ENCODE peak calls at places on chromosomes 1 and 21, in nine cellular contexts. One of them, this sample, is unnamed.
A peak's percentile ranks its signal among the peaks of the same experiment; 100 is the strongest.

GRCh38 chr1:59124166-59124565 is 172.7 kb upstream of the FGGY start:
- DNase-seq in ovary: no peak
- DNase-seq in heart left ventricle: no peak
- DNase-seq in A549: no peak
- DNase-seq in IMR-90: peak; percentile 61
- DNase-seq in prostate gland: no peak
- DNase-seq in K562: no peak
- DNase-seq in vagina: no peak
- DNase-seq in tibial nerve: no peak
- DNase-seq in this sample: no peak

GRCh38 chr1:12065872-12066271 is 2.8 kb downstream of the TNFRSF8 start:
- DNase-seq in K562: no peak
- DNase-seq in A549: no peak
- DNase-seq in tibial nerve: no peak
- DNase-seq in prostate gland: no peak
- DNase-seq in vagina: no peak
- DNase-seq in ovary: no peak
- DNase-seq in IMR-90: no peak
- DNase-seq in heart left ventricle: no peak
- DNase-seq in this sample: no peak

GRCh38 chr1:7298749-7299151 is 472.3 kb upstream of the VAMP3 start:
- DNase-seq in vagina: peak; percentile 52
- DNase-seq in tibial nerve: no peak
- DNase-seq in IMR-90: peak; percentile 82
- DNase-seq in K562: no peak
- DNase-seq in heart left ventricle: no peak
- DNase-seq in prostate gland: no peak
- DNase-seq in A549: peak; percentile 86
- DNase-seq in ovary: no peak
- DNase-seq in this sample: no peak

GRCh38 chr1:56330400-56331026 is 248.8 kb downstream of the PLPP3 start:
- DNase-seq in heart left ventricle: no peak
- DNase-seq in vagina: no peak
- DNase-seq in tibial nerve: no peak
- DNase-seq in K562: no peak
- DNase-seq in IMR-90: peak; percentile 84
- DNase-seq in A549: no peak
- DNase-seq in prostate gland: no peak
- DNase-seq in ovary: no peak
- DNase-seq in this sample: no peak

GRCh38 chr1:201530741-201531521 is 8.0 kb upstream of the NAV1 start:
- DNase-seq in K562: peak; percentile 76
- DNase-seq in prostate gland: peak; percentile 57
- DNase-seq in tibial nerve: peak; percentile 84
- DNase-seq in ovary: peak; percentile 88
- DNase-seq in A549: peak; percentile 75
- DNase-seq in heart left ventricle: peak; percentile 89
- DNase-seq in vagina: peak; percentile 94
- DNase-seq in IMR-90: peak; percentile 83
- DNase-seq in this sample: peak; percentile 73

GRCh38 chr21:34889287-34889536 is 159.9 kb downstream of the RUNX1 start:
- DNase-seq in heart left ventricle: peak; percentile 32
- DNase-seq in prostate gland: peak; percentile 39
- DNase-seq in tibial nerve: no peak
- DNase-seq in A549: peak; percentile 66
- DNase-seq in K562: no peak
- DNase-seq in IMR-90: peak; percentile 74
- DNase-seq in ovary: peak; percentile 73
- DNase-seq in vagina: peak; percentile 86
- DNase-seq in this sample: peak; percentile 38

GRCh38 chr1:183103577-183103976 is 80.4 kb downstream of the LAMC1 start:
- DNase-seq in IMR-90: no peak
- DNase-seq in ovary: no peak
- DNase-seq in vagina: no peak
- DNase-seq in heart left ventricle: no peak
- DNase-seq in prostate gland: no peak
- DNase-seq in tibial nerve: no peak
- DNase-seq in K562: no peak
- DNase-seq in A549: no peak
- DNase-seq in this sample: no peak

GRCh38 chr21:15826147-15826780 is 96.5 kb downstream of the USP25 start:
- DNase-seq in heart left ventricle: peak; percentile 11
- DNase-seq in ovary: no peak
- DNase-seq in IMR-90: peak; percentile 54
- DNase-seq in tibial nerve: no peak
- DNase-seq in prostate gland: peak; percentile 29
- DNase-seq in K562: peak; percentile 18
- DNase-seq in A549: peak; percentile 73
- DNase-seq in vagina: no peak
- DNase-seq in this sample: no peak

GRCh38 chr1:165162671-165163241 is 193.8 kb downstream of the LMX1A start:
- DNase-seq in heart left ventricle: no peak
- DNase-seq in vagina: peak; percentile 75
- DNase-seq in tibial nerve: no peak
- DNase-seq in ovary: no peak
- DNase-seq in IMR-90: no peak
- DNase-seq in prostate gland: peak; percentile 81
- DNase-seq in K562: no peak
- DNase-seq in A549: no peak
- DNase-seq in this sample: no peak

GRCh38 chr1:42335809-42336518 is 929 bp upstream of the FOXJ3 start:
- DNase-seq in ovary: no peak
- DNase-seq in vagina: no peak
- DNase-seq in A549: peak; percentile 72
- DNase-seq in IMR-90: peak; percentile 45
- DNase-seq in prostate gland: no peak
- DNase-seq in heart left ventricle: no peak
- DNase-seq in K562: no peak
- DNase-seq in tibial nerve: no peak
- DNase-seq in this sample: peak; percentile 24

GRCh38 chr1:185152187-185152767 is 4.5 kb downstream of the TRMT1L start:
- DNase-seq in ovary: no peak
- DNase-seq in IMR-90: no peak
- DNase-seq in A549: no peak
- DNase-seq in prostate gland: no peak
- DNase-seq in vagina: no peak
- DNase-seq in K562: no peak
- DNase-seq in tibial nerve: no peak
- DNase-seq in heart left ventricle: no peak
- DNase-seq in this sample: no peak

GRCh38 chr1:53172751-53173498 is 23.7 kb upstream of the CPT2 start:
- DNase-seq in tibial nerve: no peak
- DNase-seq in ovary: no peak
- DNase-seq in K562: no peak
- DNase-seq in IMR-90: no peak
- DNase-seq in heart left ventricle: no peak
- DNase-seq in vagina: no peak
- DNase-seq in prostate gland: no peak
- DNase-seq in A549: peak; percentile 86
- DNase-seq in this sample: no peak

GRCh38 chr1:243930822-243931671 is 81.0 kb upstream of the AKT3 start:
- DNase-seq in K562: no peak
- DNase-seq in heart left ventricle: no peak
- DNase-seq in ovary: no peak
- DNase-seq in tibial nerve: no peak
- DNase-seq in vagina: no peak
- DNase-seq in prostate gland: no peak
- DNase-seq in A549: no peak
- DNase-seq in IMR-90: no peak
- DNase-seq in this sample: no peak

GRCh38 chr1:230790026-230790425 is 42.8 kb downstream of the CAPN9 start:
- DNase-seq in A549: no peak
- DNase-seq in heart left ventricle: no peak
- DNase-seq in prostate gland: no peak
- DNase-seq in vagina: peak; percentile 32
- DNase-seq in IMR-90: no peak
- DNase-seq in tibial nerve: no peak
- DNase-seq in ovary: no peak
- DNase-seq in K562: no peak
- DNase-seq in this sample: no peak

DNA sequence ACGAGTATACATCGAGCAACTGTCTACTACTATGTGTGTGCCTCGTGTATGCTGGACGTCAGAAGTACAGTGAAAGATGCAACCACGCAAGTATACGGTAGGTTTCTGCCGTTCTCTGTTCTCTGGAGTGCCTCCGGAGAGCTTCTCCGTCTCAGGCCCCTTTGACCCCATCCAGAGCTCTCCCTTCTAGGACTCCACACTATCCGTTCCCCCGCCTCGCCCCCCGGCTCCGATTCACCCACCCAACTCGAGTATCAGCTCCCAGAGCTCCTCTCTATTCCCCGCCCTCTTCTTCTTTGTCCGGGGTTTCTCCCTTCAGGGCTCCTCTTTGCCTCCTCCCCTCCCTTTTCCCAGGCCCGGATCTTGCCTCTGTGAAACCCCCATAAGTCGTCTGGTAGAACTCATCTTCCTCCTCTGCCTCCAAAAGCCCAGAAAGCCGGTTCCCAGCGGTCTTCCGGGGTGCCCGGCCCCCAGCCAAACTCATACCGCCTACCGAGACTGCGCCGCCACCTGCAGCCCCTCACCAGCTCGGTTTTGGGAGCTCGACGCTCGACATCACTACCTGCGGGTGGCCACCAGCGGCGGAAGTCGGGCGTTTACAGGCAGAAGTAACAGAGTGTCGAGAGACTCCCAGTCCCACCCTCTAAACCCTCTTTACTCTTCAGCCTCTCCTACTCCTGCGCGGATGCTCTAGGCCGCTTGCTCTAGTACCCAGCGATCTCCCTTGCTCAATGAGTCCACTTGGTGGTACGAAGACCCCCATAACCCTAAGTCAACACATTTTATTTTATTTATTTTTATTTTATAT is at the start of gene VPS72:
- DNase-seq in tibial nerve: peak; percentile 70
- DNase-seq in vagina: no peak
- DNase-seq in K562: peak; percentile 91
- DNase-seq in A549: peak; percentile 93
- DNase-seq in prostate gland: peak; percentile 87
- DNase-seq in ovary: peak; percentile 85
- DNase-seq in heart left ventricle: peak; percentile 86
- DNase-seq in IMR-90: peak; percentile 88
- DNase-seq in this sample: peak; percentile 89
- TF ChIP-seq POLR2A in tibial nerve: peak; percentile 55
- TF ChIP-seq POLR2A in vagina: peak; percentile 42
- TF ChIP-seq POLR2A in K562: peak; percentile 91
- TF ChIP-seq POLR2A in A549: peak; percentile 75
- TF ChIP-seq POLR2A in prostate gland: peak; percentile 64
- TF ChIP-seq POLR2A in ovary: peak; percentile 43
- TF ChIP-seq POLR2A in heart left ventricle: no peak
- TF ChIP-seq POLR2A in IMR-90: peak; percentile 86
- TF ChIP-seq POLR2A in this sample: no peak

DNA sequence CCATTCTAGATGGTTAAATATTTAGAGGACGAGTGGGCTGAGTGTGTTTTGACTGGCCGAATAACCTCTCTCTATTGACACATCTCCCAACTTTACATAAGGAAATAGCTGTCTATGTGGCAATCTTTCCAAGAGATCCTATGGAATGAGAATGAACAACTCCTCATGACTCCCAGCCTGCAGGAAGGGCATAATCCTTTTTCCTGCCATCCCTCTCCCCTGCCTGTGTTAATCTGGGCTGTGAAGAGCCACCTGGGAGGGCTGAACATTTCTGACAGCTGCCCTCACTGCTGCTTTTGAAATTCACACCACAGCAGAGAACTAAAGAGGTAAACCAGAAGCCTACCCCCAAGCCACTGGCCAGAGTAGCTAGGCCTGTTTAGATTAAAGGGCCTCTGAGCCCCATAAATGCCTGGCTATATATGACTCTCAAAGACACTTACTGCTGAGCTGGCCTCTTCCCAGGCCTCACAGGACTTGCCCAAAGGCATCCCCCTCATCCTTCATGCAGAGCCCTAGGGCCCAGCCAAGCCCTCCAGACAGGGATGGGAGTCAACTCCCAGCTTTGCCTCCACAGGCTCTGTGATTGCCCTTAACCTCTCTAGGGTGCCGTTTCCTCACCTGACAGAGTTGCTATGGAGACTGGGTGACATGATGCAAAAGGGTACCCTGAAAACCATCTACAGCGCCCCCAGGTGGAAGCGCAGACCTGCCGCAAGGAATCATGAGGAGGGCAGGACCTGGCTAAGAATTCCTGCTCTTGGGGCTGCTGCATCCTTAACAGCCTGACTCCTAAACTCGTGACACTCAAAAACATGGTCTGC is 42.0 kb upstream of the LDLRAP1 start:
- DNase-seq in ovary: no peak
- DNase-seq in tibial nerve: no peak
- DNase-seq in vagina: no peak
- DNase-seq in IMR-90: peak; percentile 89
- DNase-seq in K562: peak; percentile 58
- DNase-seq in heart left ventricle: no peak
- DNase-seq in A549: peak; percentile 41
- DNase-seq in prostate gland: peak; percentile 47
- DNase-seq in this sample: no peak
- TF ChIP-seq POLR2A in ovary: no peak
- TF ChIP-seq POLR2A in tibial nerve: no peak
- TF ChIP-seq POLR2A in vagina: no peak
- TF ChIP-seq POLR2A in IMR-90: no peak
- TF ChIP-seq POLR2A in K562: no peak
- TF ChIP-seq POLR2A in heart left ventricle: no peak
- TF ChIP-seq POLR2A in A549: no peak
- TF ChIP-seq POLR2A in prostate gland: no peak
- TF ChIP-seq POLR2A in this sample: no peak

DNA sequence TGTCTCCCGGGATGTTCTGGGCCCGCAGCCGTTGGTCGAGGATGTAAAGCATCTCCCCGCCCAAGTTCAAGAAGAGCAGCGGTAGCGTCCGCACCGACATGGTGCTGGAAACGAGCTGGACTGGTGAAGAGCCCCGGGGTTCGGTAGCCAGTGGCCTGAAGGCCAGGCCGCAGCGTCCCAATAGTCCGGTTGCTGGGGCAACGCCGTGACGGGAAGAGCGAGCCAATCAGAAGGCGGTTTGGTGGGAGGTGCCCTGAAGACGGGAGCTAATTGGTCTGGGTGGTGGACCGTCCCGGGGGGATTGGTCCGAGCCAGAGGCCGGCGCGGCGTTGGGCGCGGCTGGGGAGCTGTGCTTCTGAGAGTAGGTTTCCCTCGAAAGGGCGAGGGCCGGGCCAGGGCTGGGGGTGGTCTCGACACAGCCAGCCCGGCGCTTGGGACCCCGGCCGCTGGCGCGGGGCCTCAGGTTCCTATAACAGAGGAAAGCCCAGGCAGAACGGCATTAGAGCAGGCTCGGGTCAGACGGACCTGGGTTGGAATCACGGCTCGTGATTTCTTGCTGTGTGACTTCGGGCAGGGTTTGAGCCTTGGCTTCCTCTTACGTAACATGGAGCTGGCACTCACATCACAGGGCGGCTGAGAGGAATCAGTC is at the start of gene OSCP1:
- DNase-seq in ovary: peak; percentile 98
- DNase-seq in A549: peak; percentile 94
- DNase-seq in tibial nerve: peak; percentile 97
- DNase-seq in heart left ventricle: peak; percentile 96
- DNase-seq in prostate gland: peak; percentile 96
- DNase-seq in vagina: peak; percentile 98
- DNase-seq in K562: no peak
- DNase-seq in IMR-90: peak; percentile 95
- DNase-seq in this sample: peak; percentile 99
- TF ChIP-seq POLR2A in ovary: peak; percentile 98
- TF ChIP-seq POLR2A in A549: peak; percentile 63
- TF ChIP-seq POLR2A in tibial nerve: peak; percentile 97
- TF ChIP-seq POLR2A in heart left ventricle: peak; percentile 6
- TF ChIP-seq POLR2A in prostate gland: peak; percentile 91
- TF ChIP-seq POLR2A in vagina: peak; percentile 93
- TF ChIP-seq POLR2A in K562: no peak
- TF ChIP-seq POLR2A in IMR-90: peak; percentile 93
- TF ChIP-seq POLR2A in this sample: peak; percentile 69

GRCh38 chr21:45262616-45263015 is 25.1 kb downstream of the POFUT2 start:
- DNase-seq in vagina: peak; percentile 77
- DNase-seq in heart left ventricle: no peak
- DNase-seq in A549: no peak
- DNase-seq in ovary: peak; percentile 30
- DNase-seq in tibial nerve: peak; percentile 11
- DNase-seq in K562: no peak
- DNase-seq in IMR-90: no peak
- DNase-seq in prostate gland: peak; percentile 3
- DNase-seq in this sample: no peak
- TF ChIP-seq POLR2A in vagina: no peak
- TF ChIP-seq POLR2A in heart left ventricle: no peak
- TF ChIP-seq POLR2A in A549: no peak
- TF ChIP-seq POLR2A in ovary: no peak
- TF ChIP-seq POLR2A in tibial nerve: no peak
- TF ChIP-seq POLR2A in K562: no peak
- TF ChIP-seq POLR2A in IMR-90: no peak
- TF ChIP-seq POLR2A in prostate gland: no peak
- TF ChIP-seq POLR2A in this sample: no peak